ENCODE peak calls at places on chromosomes 5 and 9, in nine cellular contexts. One of them, this sample, is unnamed.

GRCh38 chr5:98786178-98786853 is 12.9 kb downstream of the RGMB start:
- DNase-seq in IMR-90: no peak
- DNase-seq in iris pigment epithelial cell: peak; percentile 48
- DNase-seq in lung microvascular endothelial cell: no peak
- DNase-seq in NCI-H1048: no peak
- DNase-seq in activated T-helper 1 cell treated with anti-CD3 and anti-CD28 coated beads, Interleukin-2, amount 50 U/mL, for 16 hours: no peak
- DNase-seq in nucleus accumbens: no peak
- DNase-seq in AG09309: no peak
- DNase-seq in ACHN: no peak
- DNase-seq in this sample: no peak

GRCh38 chr9:95981741-95982390 is 106.4 kb downstream of the ERCC6L2 start:
- DNase-seq in AG09309: no peak
- DNase-seq in NCI-H1048: no peak
- DNase-seq in iris pigment epithelial cell: peak; percentile 31
- DNase-seq in lung microvascular endothelial cell: peak; percentile 50
- DNase-seq in nucleus accumbens: no peak
- DNase-seq in IMR-90: no peak
- DNase-seq in ACHN: no peak
- DNase-seq in activated T-helper 1 cell treated with anti-CD3 and anti-CD28 coated beads, Interleukin-2, amount 50 U/mL, for 16 hours: no peak
- DNase-seq in this sample: no peak

GRCh38 chr5:36422957-36423356 is 121.3 kb upstream of the RANBP3L start:
- DNase-seq in IMR-90: no peak
- DNase-seq in ACHN: peak; percentile 9
- DNase-seq in lung microvascular endothelial cell: no peak
- DNase-seq in NCI-H1048: peak; percentile 26
- DNase-seq in AG09309: no peak
- DNase-seq in activated T-helper 1 cell treated with anti-CD3 and anti-CD28 coated beads, Interleukin-2, amount 50 U/mL, for 16 hours: no peak
- DNase-seq in iris pigment epithelial cell: peak; percentile 23
- DNase-seq in nucleus accumbens: no peak
- DNase-seq in this sample: no peak

GRCh38 chr5:154791535-154791934 is 36.4 kb downstream of the LARP1 start:
- DNase-seq in nucleus accumbens: no peak
- DNase-seq in ACHN: no peak
- DNase-seq in NCI-H1048: no peak
- DNase-seq in AG09309: no peak
- DNase-seq in iris pigment epithelial cell: no peak
- DNase-seq in IMR-90: no peak
- DNase-seq in activated T-helper 1 cell treated with anti-CD3 and anti-CD28 coated beads, Interleukin-2, amount 50 U/mL, for 16 hours: no peak
- DNase-seq in lung microvascular endothelial cell: no peak
- DNase-seq in this sample: no peak

GRCh38 chr9:69932901-69933300 is 110.7 kb upstream of the MAMDC2 start:
- DNase-seq in activated T-helper 1 cell treated with anti-CD3 and anti-CD28 coated beads, Interleukin-2, amount 50 U/mL, for 16 hours: no peak
- DNase-seq in iris pigment epithelial cell: no peak
- DNase-seq in AG09309: no peak
- DNase-seq in IMR-90: no peak
- DNase-seq in ACHN: peak; percentile 31
- DNase-seq in NCI-H1048: no peak
- DNase-seq in lung microvascular endothelial cell: peak; percentile 39
- DNase-seq in nucleus accumbens: no peak
- DNase-seq in this sample: no peak

GRCh38 chr9:21479152-21479702 is 2.9 kb downstream of the IFNE start:
- DNase-seq in iris pigment epithelial cell: no peak
- DNase-seq in activated T-helper 1 cell treated with anti-CD3 and anti-CD28 coated beads, Interleukin-2, amount 50 U/mL, for 16 hours: no peak
- DNase-seq in IMR-90: no peak
- DNase-seq in nucleus accumbens: no peak
- DNase-seq in ACHN: no peak
- DNase-seq in lung microvascular endothelial cell: no peak
- DNase-seq in NCI-H1048: no peak
- DNase-seq in AG09309: no peak
- DNase-seq in this sample: no peak

GRCh38 chr5:145847499-145848497 is 12.7 kb upstream of the PRELID2 start:
- DNase-seq in nucleus accumbens: no peak
- DNase-seq in lung microvascular endothelial cell: peak; percentile 76
- DNase-seq in activated T-helper 1 cell treated with anti-CD3 and anti-CD28 coated beads, Interleukin-2, amount 50 U/mL, for 16 hours: no peak
- DNase-seq in AG09309: peak; percentile 47
- DNase-seq in iris pigment epithelial cell: peak; percentile 86
- DNase-seq in ACHN: peak; percentile 31
- DNase-seq in NCI-H1048: no peak
- DNase-seq in IMR-90: peak; percentile 93
- DNase-seq in this sample: no peak

GRCh38 chr5:154608531-154609011 is 130.5 kb upstream of the HAND1 start:
- DNase-seq in IMR-90: no peak
- DNase-seq in ACHN: no peak
- DNase-seq in NCI-H1048: no peak
- DNase-seq in iris pigment epithelial cell: no peak
- DNase-seq in nucleus accumbens: no peak
- DNase-seq in activated T-helper 1 cell treated with anti-CD3 and anti-CD28 coated beads, Interleukin-2, amount 50 U/mL, for 16 hours: no peak
- DNase-seq in AG09309: no peak
- DNase-seq in lung microvascular endothelial cell: no peak
- DNase-seq in this sample: no peak

GRCh38 chr9:132216861-132217655 is 55.2 kb downstream of the NTNG2 start:
- DNase-seq in ACHN: no peak
- DNase-seq in iris pigment epithelial cell: peak; percentile 49
- DNase-seq in IMR-90: no peak
- DNase-seq in NCI-H1048: no peak
- DNase-seq in nucleus accumbens: no peak
- DNase-seq in activated T-helper 1 cell treated with anti-CD3 and anti-CD28 coated beads, Interleukin-2, amount 50 U/mL, for 16 hours: no peak
- DNase-seq in AG09309: no peak
- DNase-seq in lung microvascular endothelial cell: no peak
- DNase-seq in this sample: peak; percentile 94

GRCh38 chr9:88811511-88811910 is 179.8 kb upstream of the S1PR3 start:
- DNase-seq in AG09309: no peak
- DNase-seq in IMR-90: no peak
- DNase-seq in NCI-H1048: no peak
- DNase-seq in iris pigment epithelial cell: no peak
- DNase-seq in activated T-helper 1 cell treated with anti-CD3 and anti-CD28 coated beads, Interleukin-2, amount 50 U/mL, for 16 hours: no peak
- DNase-seq in lung microvascular endothelial cell: no peak
- DNase-seq in nucleus accumbens: no peak
- DNase-seq in ACHN: no peak
- DNase-seq in this sample: no peak

GRCh38 chr5:107272954-107273353 is 397.8 kb downstream of the EFNA5 start:
- DNase-seq in ACHN: no peak
- DNase-seq in IMR-90: no peak
- DNase-seq in iris pigment epithelial cell: peak; percentile 28
- DNase-seq in AG09309: no peak
- DNase-seq in nucleus accumbens: no peak
- DNase-seq in lung microvascular endothelial cell: peak; percentile 6
- DNase-seq in NCI-H1048: no peak
- DNase-seq in activated T-helper 1 cell treated with anti-CD3 and anti-CD28 coated beads, Interleukin-2, amount 50 U/mL, for 16 hours: no peak
- DNase-seq in this sample: no peak

GRCh38 chr5:1658665-1659064 is 134.9 kb upstream of the LPCAT1 start:
- DNase-seq in NCI-H1048: no peak
- DNase-seq in activated T-helper 1 cell treated with anti-CD3 and anti-CD28 coated beads, Interleukin-2, amount 50 U/mL, for 16 hours: no peak
- DNase-seq in lung microvascular endothelial cell: no peak
- DNase-seq in nucleus accumbens: no peak
- DNase-seq in iris pigment epithelial cell: no peak
- DNase-seq in IMR-90: no peak
- DNase-seq in ACHN: no peak
- DNase-seq in AG09309: no peak
- DNase-seq in this sample: no peak

GRCh38 chr5:10556331-10556807 is 7.5 kb upstream of the ANKRD33B start:
- DNase-seq in activated T-helper 1 cell treated with anti-CD3 and anti-CD28 coated beads, Interleukin-2, amount 50 U/mL, for 16 hours: no peak
- DNase-seq in lung microvascular endothelial cell: peak; percentile 58
- DNase-seq in nucleus accumbens: no peak
- DNase-seq in iris pigment epithelial cell: peak; percentile 80
- DNase-seq in NCI-H1048: no peak
- DNase-seq in ACHN: peak; percentile 55
- DNase-seq in AG09309: no peak
- DNase-seq in IMR-90: peak; percentile 78
- DNase-seq in this sample: no peak

GRCh38 chr5:82244151-82244550 is 34.0 kb downstream of the RPS23 start:
- DNase-seq in ACHN: no peak
- DNase-seq in nucleus accumbens: no peak
- DNase-seq in lung microvascular endothelial cell: no peak
- DNase-seq in NCI-H1048: no peak
- DNase-seq in iris pigment epithelial cell: no peak
- DNase-seq in AG09309: no peak
- DNase-seq in activated T-helper 1 cell treated with anti-CD3 and anti-CD28 coated beads, Interleukin-2, amount 50 U/mL, for 16 hours: no peak
- DNase-seq in IMR-90: no peak
- DNase-seq in this sample: no peak

GRCh38 chr5:116274251-116274650 is 189.4 kb downstream of the COMMD10 start:
- DNase-seq in ACHN: no peak
- DNase-seq in lung microvascular endothelial cell: no peak
- DNase-seq in AG09309: no peak
- DNase-seq in activated T-helper 1 cell treated with anti-CD3 and anti-CD28 coated beads, Interleukin-2, amount 50 U/mL, for 16 hours: no peak
- DNase-seq in NCI-H1048: no peak
- DNase-seq in iris pigment epithelial cell: no peak
- DNase-seq in nucleus accumbens: no peak
- DNase-seq in IMR-90: no peak
- DNase-seq in this sample: no peak

GRCh38 chr9:32665101-32665500 is 29.6 kb upstream of the TAF1L start:
- DNase-seq in AG09309: no peak
- DNase-seq in IMR-90: peak; percentile 42
- DNase-seq in iris pigment epithelial cell: peak; percentile 35
- DNase-seq in nucleus accumbens: no peak
- DNase-seq in lung microvascular endothelial cell: peak; percentile 84
- DNase-seq in NCI-H1048: no peak
- DNase-seq in ACHN: no peak
- DNase-seq in activated T-helper 1 cell treated with anti-CD3 and anti-CD28 coated beads, Interleukin-2, amount 50 U/mL, for 16 hours: no peak
- DNase-seq in this sample: no peak

GRCh38 chr5:39256472-39256871 is 37.1 kb upstream of the FYB1 start:
- DNase-seq in AG09309: peak; percentile 66
- DNase-seq in activated T-helper 1 cell treated with anti-CD3 and anti-CD28 coated beads, Interleukin-2, amount 50 U/mL, for 16 hours: no peak
- DNase-seq in iris pigment epithelial cell: peak; percentile 82
- DNase-seq in lung microvascular endothelial cell: peak; percentile 89
- DNase-seq in ACHN: peak; percentile 49
- DNase-seq in IMR-90: peak; percentile 89
- DNase-seq in nucleus accumbens: no peak
- DNase-seq in NCI-H1048: no peak
- DNase-seq in this sample: peak; percentile 54

GRCh38 chr5:181042036-181042435 is 2.0 kb downstream of the BTNL9 start:
- DNase-seq in ACHN: no peak
- DNase-seq in lung microvascular endothelial cell: no peak
- DNase-seq in nucleus accumbens: no peak
- DNase-seq in activated T-helper 1 cell treated with anti-CD3 and anti-CD28 coated beads, Interleukin-2, amount 50 U/mL, for 16 hours: no peak
- DNase-seq in NCI-H1048: no peak
- DNase-seq in IMR-90: no peak
- DNase-seq in iris pigment epithelial cell: no peak
- DNase-seq in AG09309: no peak
- DNase-seq in this sample: no peak

GRCh38 chr9:96251451-96251850 is 50.5 kb downstream of the HSD17B3 start:
- DNase-seq in iris pigment epithelial cell: peak; percentile 16
- DNase-seq in NCI-H1048: no peak
- DNase-seq in IMR-90: no peak
- DNase-seq in nucleus accumbens: no peak
- DNase-seq in lung microvascular endothelial cell: no peak
- DNase-seq in AG09309: no peak
- DNase-seq in ACHN: no peak
- DNase-seq in activated T-helper 1 cell treated with anti-CD3 and anti-CD28 coated beads, Interleukin-2, amount 50 U/mL, for 16 hours: no peak
- DNase-seq in this sample: no peak

GRCh38 chr9:136412912-136413420 is 2.5 kb downstream of the PMPCA start:
- DNase-seq in ACHN: no peak
- DNase-seq in IMR-90: no peak
- DNase-seq in AG09309: no peak
- DNase-seq in NCI-H1048: no peak
- DNase-seq in lung microvascular endothelial cell: peak; percentile 16
- DNase-seq in nucleus accumbens: no peak
- DNase-seq in activated T-helper 1 cell treated with anti-CD3 and anti-CD28 coated beads, Interleukin-2, amount 50 U/mL, for 16 hours: no peak
- DNase-seq in iris pigment epithelial cell: no peak
- DNase-seq in this sample: no peak

GRCh38 chr5:90803891-90804290 is 245.3 kb downstream of the ADGRV1 start:
- DNase-seq in lung microvascular endothelial cell: no peak
- DNase-seq in NCI-H1048: no peak
- DNase-seq in activated T-helper 1 cell treated with anti-CD3 and anti-CD28 coated beads, Interleukin-2, amount 50 U/mL, for 16 hours: no peak
- DNase-seq in ACHN: no peak
- DNase-seq in AG09309: no peak
- DNase-seq in iris pigment epithelial cell: peak; percentile 53
- DNase-seq in nucleus accumbens: no peak
- DNase-seq in IMR-90: no peak
- DNase-seq in this sample: no peak

GRCh38 chr9:104798209-104798995 is 34.5 kb downstream of the NIPSNAP3B start:
- DNase-seq in NCI-H1048: no peak
- DNase-seq in IMR-90: no peak
- DNase-seq in nucleus accumbens: no peak
- DNase-seq in lung microvascular endothelial cell: no peak
- DNase-seq in iris pigment epithelial cell: no peak
- DNase-seq in ACHN: no peak
- DNase-seq in activated T-helper 1 cell treated with anti-CD3 and anti-CD28 coated beads, Interleukin-2, amount 50 U/mL, for 16 hours: no peak
- DNase-seq in AG09309: no peak
- DNase-seq in this sample: no peak

This sample was measured in HL-60.